ENCODE peak calls at places on chromosomes 13 and 19, in ten cellular contexts. F, P, T, H, Z, A, X, W, D and C are unnamed samples.

GRCh38 chr19:6801397-6802086 is 29.0 kb downstream of the VAV1 start:
- DNase-seq in F (peak; percentile 77), P (peak; percentile 87), T (no peak), H (peak; percentile 61), Z (peak; percentile 65), A (peak; percentile 90), X (peak; percentile 63), W (peak; percentile 69), D (peak; percentile 15), C (peak; percentile 22)

GRCh38 chr19:37227996-37228395 is 10.0 kb downstream of the ZNF383 start:
- DNase-seq in F (no peak), P (peak; percentile 57), T (no peak), H (no peak), Z (no peak), A (no peak), X (no peak), W (no peak), D (peak; percentile 46), C (no peak)

GRCh38 chr13:46667687-46668281 is 114.8 kb downstream of the LRCH1 start:
- DNase-seq in F (no peak), P (no peak), T (no peak), H (no peak), Z (no peak), A (no peak), X (no peak), W (no peak), D (no peak), C (no peak)

GRCh38 chr19:2079865-2080301 is 16.2 kb downstream of the MOB3A start:
- DNase-seq in F (no peak), P (no peak), T (no peak), H (no peak), Z (no peak), A (no peak), X (no peak), W (no peak), D (no peak), C (no peak)

GRCh38 chr13:85497652-85498051 is 301.6 kb downstream of the SLITRK6 start:
- DNase-seq in F (no peak), P (peak; percentile 48), T (peak; percentile 88), H (no peak), Z (no peak), A (no peak), X (no peak), W (no peak), D (no peak), C (no peak)

GRCh38 chr13:111337206-111337605 is 16.8 kb downstream of the TEX29 start:
- DNase-seq in F (peak; percentile 20), P (no peak), T (peak; percentile 70), H (no peak), Z (no peak), A (no peak), X (no peak), W (no peak), D (no peak), C (peak; percentile 18)

GRCh38 chr13:30742896-30743295 is 7.6 kb downstream of the ALOX5AP start:
- DNase-seq in F (no peak), P (no peak), T (no peak), H (no peak), Z (no peak), A (no peak), X (no peak), W (no peak), D (no peak), C (no peak)

GRCh38 chr19:16078759-16079707 is 2.7 kb downstream of the TPM4 start:
- DNase-seq in F (peak; percentile 56), P (peak; percentile 85), T (peak; percentile 94), H (peak; percentile 90), Z (peak; percentile 70), A (peak; percentile 60), X (no peak), W (peak; percentile 65), D (peak; percentile 74), C (peak; percentile 94)

GRCh38 chr13:64471916-64472315 is 2758.2 kb downstream of the PCDH9 start:
- DNase-seq in F (no peak), P (peak; percentile 59), T (peak; percentile 10), H (no peak), Z (no peak), A (no peak), X (no peak), W (no peak), D (no peak), C (no peak)

GRCh38 chr13:52371736-52372247 is 34.2 kb downstream of the THSD1 start:
- DNase-seq in F (no peak), P (no peak), T (peak; percentile 72), H (no peak), Z (no peak), A (no peak), X (no peak), W (no peak), D (peak; percentile 9), C (no peak)

GRCh38 chr13:65090191-65090590 is 2139.9 kb downstream of the PCDH9 start:
- DNase-seq in F (no peak), P (no peak), T (no peak), H (no peak), Z (no peak), A (no peak), X (no peak), W (no peak), D (no peak), C (no peak)

DNA sequence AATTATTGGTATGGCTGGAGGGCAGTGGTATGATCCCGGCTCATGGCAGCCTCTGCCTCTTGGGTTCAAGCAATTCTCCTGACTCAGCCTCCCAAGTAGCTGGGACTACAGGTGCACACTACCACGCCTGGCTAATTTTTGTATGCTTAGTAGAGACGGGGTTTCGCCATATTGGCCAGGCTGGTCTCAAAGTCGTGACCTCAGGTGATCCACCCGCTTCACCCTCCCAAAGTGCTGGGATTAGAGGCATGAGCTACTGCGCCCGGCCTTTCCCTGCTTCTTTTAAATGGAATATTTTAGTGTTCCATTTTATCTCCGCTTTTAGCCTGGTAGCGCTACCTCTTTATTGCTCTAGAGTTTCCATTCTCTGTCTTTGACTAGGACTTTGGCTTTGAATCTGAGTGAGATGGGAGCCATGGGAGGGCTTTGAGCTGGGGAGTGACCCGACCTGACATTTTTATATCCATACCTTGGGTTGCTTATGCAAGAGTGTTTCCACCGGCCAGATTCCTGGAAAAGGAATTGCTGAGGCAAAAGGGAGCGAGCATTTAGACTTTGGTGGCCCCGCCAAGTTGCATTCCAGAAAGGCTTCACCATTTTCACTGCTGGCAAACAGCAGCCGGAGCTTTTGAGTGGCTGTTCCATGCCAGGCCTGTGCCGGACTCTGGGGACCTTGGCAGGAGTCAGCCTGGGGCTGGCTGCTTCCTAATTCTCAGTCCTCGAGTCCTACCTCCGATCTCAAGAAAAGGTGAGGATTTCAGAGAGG is 22.9 kb downstream of the BICRA start:
- DNase-seq in F (no peak), P (no peak), T (no peak), H (no peak), Z (no peak), A (no peak), X (peak; percentile 41), W (peak; percentile 40), D (no peak), C (no peak)
- H3K4me3 ChIP-seq in F (no peak overlapping the region), P (no peak overlapping the region), T (no peak overlapping the region), H (no peak overlapping the region), Z (no peak overlapping the region), A (no peak overlapping the region), X (no peak overlapping the region), W (no peak overlapping the region), D (no peak overlapping the region), C (no peak overlapping the region)

GRCh38 chr19:49017666-49018351 is 918 bp upstream of the LHB start:
- DNase-seq in F (peak; percentile 39), P (no peak), T (no peak), H (no peak), Z (peak; percentile 53), A (peak; percentile 80), X (peak; percentile 55), W (peak; percentile 36), D (peak; percentile 83), C (no peak)
- TF ChIP-seq CTCF in F (no peak), P (peak; percentile 33), T (peak; percentile 42), H (peak; percentile 42), Z (peak; percentile 41), A (peak; percentile 63), X (peak; percentile 64), W (peak; percentile 66), D (peak; percentile 45), C (peak; percentile 34)

DNA sequence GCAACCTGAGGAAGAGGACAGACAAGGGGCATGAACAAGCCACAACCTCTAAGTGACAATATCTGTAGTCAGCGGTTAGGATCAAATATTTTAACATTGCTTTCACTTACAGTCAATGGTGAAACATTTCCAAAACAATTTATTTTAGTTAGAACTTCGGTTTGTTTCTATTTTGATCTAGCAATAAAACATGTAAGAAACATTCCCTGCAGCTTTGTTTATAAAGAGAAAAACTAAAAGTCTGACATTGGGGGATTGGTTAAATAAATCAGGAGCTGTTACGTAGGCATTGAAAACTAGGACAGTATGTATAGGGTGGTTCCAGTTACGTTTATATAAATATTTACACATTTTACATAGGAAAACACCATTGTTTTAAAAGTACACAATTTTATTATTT is 3.4 kb downstream of the URI1 start:
- DNase-seq in F (no peak), P (no peak), T (no peak), H (no peak), Z (no peak), A (no peak), X (no peak), W (no peak), D (no peak), C (no peak)
- H3K4me1 ChIP-seq in F (no peaks in the 10 kb centered on the region), P (peaks cover 56% of the 10 kb centered on the region), T (peaks cover 12% of the 10 kb centered on the region), H (peaks cover 19% of the 10 kb centered on the region), Z (peaks cover 27% of the 10 kb centered on the region), A (peaks cover 35% of the 10 kb centered on the region), X (peaks cover 37% of the 10 kb centered on the region), W (peaks cover 46% of the 10 kb centered on the region), D (peaks cover 5% of the 10 kb centered on the region), C (no peaks in the 10 kb centered on the region)

GRCh38 chr19:51691122-51692064 is 1.7 kb upstream of the SPACA6 start:
- DNase-seq in F (no peak), P (peak; percentile 81), T (no peak), H (no peak), Z (no peak), A (no peak), X (no peak), W (no peak), D (peak; percentile 21), C (no peak)
- H3K4me3 ChIP-seq in F (no peak overlapping the region), P (peak overlapping the region; percentile 77), T (peak overlapping the region; percentile 94), H (peak overlapping the region; percentile 68), Z (peak overlapping the region; percentile 96), A (peak overlapping the region; percentile 85), X (peak overlapping the region; percentile 94), W (peak overlapping the region; percentile 96), D (peak overlapping the region; percentile 83), C (peak overlapping the region; percentile 89)

DNA sequence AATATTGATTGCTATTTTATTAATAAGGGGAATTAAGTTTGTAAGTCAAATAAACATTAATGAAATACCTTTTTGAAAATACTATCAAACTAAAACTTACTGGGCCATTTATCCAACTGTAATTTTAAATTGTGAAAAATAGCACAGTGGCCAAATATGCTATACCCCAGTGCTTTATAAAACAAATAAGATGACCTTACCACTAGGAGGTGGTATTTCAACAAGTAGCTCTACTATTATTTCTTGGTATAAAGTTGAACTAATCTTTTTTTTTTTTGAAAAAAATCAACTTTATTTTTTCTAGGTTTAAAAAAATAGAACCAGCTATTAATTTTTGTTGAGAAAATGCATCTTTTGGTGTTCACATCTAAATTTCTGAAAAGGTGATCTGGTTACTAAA is 14.7 kb downstream of the LACC1 start:
- DNase-seq in F (no peak), P (no peak), T (no peak), H (no peak), Z (no peak), A (no peak), X (no peak), W (no peak), D (no peak), C (no peak)
- TF ChIP-seq CTCF in F (no peak), P (peak; percentile 20), T (peak; percentile 31), H (no peak), Z (no peak), A (peak; percentile 19), X (no peak), W (peak; percentile 15), D (peak; percentile 37), C (no peak)